ENCODE peak calls at places on chromosomes 1 and 21, in six cellular contexts. W, P, N, K, M and G are unnamed samples.

GRCh38 chr1:1132928-1133750 is 17.2 kb upstream of the C1orf159 start:
- DNase-seq in P (no peak), K (peak), M (no peak), W (peak), N (no peak), G (no peak)

GRCh38 chr21:33901421-33902288 is 13.9 kb downstream of the ATP5PO start:
- DNase-seq in N (no peak), P (no peak), W (no peak), M (no peak), K (no peak), G (peak)

GRCh38 chr1:208438262-208438661 is 194.1 kb upstream of the PLXNA2 start:
- DNase-seq in W (no peak), P (no peak), K (no peak), N (no peak), M (no peak), G (no peak)

GRCh38 chr1:44835738-44836675 is 7.0 kb downstream of the PTCH2 start:
- DNase-seq in K (peak), N (peak), W (peak), P (peak), M (peak), G (peak)

GRCh38 chr1:149915429-149916192 is 2.0 kb downstream of the SV2A start:
- DNase-seq in M (no peak), W (no peak), P (no peak), N (no peak), K (no peak), G (no peak)

GRCh38 chr1:21909787-21910503 is 27.2 kb downstream of the HSPG2 start:
- DNase-seq in M (peak), W (peak), P (no peak), K (no peak), N (no peak), G (peak)

GRCh38 chr1:64955093-64956066 is 11.0 kb downstream of the JAK1 start:
- DNase-seq in P (peak), K (peak), M (no peak), W (no peak), N (no peak), G (no peak)

GRCh38 chr1:50110656-50111055 is 1.9 kb downstream of the ELAVL4 start:
- DNase-seq in W (no peak), P (no peak), N (no peak), M (no peak), K (no peak), G (no peak)

GRCh38 chr1:227996187-227996950 is 10.4 kb upstream of the WNT3A start:
- DNase-seq in M (no peak), W (no peak), N (no peak), K (no peak), P (no peak), G (no peak)

DNA sequence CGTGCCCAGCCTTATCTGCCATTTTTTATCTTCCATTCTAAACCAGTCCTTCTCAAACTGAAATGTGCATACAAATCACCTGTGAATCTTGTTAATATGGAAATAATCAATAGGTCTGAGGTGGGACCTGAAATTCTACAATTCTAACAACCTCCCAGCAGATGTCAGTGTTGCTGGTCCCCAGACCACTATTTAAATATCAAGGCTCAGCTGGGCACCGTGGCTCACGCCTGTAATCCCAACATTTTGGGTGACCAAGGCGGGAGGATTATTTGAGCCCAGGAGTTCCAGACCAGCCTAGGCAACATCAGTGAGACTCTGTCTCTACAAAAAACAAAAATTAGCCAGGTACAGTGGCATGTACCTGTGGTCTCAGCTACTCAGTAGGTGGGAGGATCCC is 4.1 kb downstream of the UQCRHL start:
- DNase-seq in W (no peak), K (no peak), M (no peak), N (no peak), P (no peak), G (no peak)
- TF ChIP-seq CTCF in W (no peak), K (no peak), M (peak), N (no peak), P (peak), G (peak)

GRCh38 chr1:86507935-86508582 is 38.8 kb upstream of the CLCA4 start:
- DNase-seq in M (no peak), P (no peak), N (no peak), W (no peak), K (no peak), G (no peak)
- TF ChIP-seq CTCF in M (peak), P (peak), N (peak), W (peak), K (no peak), G (peak)

GRCh38 chr1:57017717-57018116 is 51.9 kb upstream of the C8B start:
- DNase-seq in M (no peak), W (no peak), P (no peak), K (no peak), N (no peak), G (no peak)
- TF ChIP-seq CTCF in M (no peak), W (no peak), P (peak), K (no peak), N (peak), G (no peak)

DNA sequence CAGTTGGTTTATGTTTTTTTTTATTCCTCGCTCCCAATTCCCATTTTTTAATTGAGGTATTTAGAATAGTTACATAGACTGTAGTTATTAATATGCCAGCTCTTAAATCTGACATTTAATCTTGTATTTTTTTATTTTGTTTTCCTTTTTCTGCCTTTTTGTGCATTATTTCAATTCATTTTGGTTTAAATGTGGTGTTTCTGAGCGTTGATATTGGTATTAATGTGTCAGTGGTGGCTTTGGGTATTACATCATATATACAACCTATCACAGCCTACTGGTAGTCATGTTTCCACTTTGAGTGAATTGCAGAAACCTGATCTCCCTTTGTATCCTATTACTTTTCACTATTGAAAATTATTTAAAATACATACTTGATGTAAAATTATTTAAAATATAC is 1027.3 kb downstream of the KCNT2 start:
- DNase-seq in W (no peak), P (no peak), K (no peak), N (no peak), M (no peak), G (no peak)
- TF ChIP-seq CTCF in W (no peak), P (no peak), K (no peak), N (peak), M (no peak), G (no peak)

DNA sequence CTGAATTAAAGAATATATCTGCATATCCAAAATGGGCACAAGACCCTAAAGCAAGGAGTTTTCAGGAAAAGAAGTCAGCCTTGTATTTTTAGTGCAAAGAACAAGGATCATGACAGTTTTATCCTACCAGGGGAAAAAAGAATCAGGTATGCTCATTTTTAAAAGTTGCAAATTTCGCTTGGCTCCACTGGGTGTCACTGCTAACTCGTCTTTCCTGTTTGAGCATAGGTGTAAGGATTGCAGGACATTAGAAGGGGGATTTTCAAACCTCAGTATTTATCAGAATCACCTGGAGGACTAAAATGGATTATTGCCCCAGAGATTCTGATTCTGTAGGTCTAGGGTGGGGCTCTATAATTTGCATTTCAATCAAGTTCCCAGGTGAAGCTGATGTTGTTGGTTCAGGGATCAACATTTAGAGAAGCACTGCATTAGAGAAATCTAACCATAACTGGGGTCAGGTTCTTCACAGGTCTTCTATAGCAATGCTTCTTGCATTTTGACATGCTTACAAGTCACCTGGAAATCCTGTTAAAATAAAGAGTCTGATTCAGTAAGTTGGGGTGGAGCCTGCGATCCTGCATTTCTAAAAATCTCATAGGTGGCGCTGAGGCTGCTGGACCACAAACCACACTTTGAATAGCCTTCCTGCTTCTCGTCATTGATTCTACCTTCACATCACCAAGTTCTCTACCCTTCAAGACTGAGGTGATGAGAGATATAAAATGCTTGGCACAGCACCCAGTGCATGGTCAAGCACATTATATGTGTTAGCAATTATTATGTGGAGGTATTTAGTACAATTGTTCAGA is 39.6 kb downstream of the NUF2 start:
- DNase-seq in M (no peak), P (no peak), N (no peak), K (no peak), W (no peak), G (no peak)
- TF ChIP-seq CTCF in M (no peak), P (no peak), N (peak), K (no peak), W (no peak), G (no peak)

GRCh38 chr1:51341876-51342496 is 11.6 kb upstream of the TTC39A start:
- DNase-seq in N (no peak), K (no peak), P (no peak), W (no peak), M (no peak), G (no peak)
- TF ChIP-seq CTCF in N (no peak), K (no peak), P (no peak), W (no peak), M (no peak), G (no peak)

GRCh38 chr1:198350456-198350855 is 190.0 kb downstream of the ATP6V1G3 start:
- DNase-seq in K (no peak), W (no peak), M (no peak), P (no peak), N (no peak), G (no peak)
- TF ChIP-seq CTCF in K (no peak), W (no peak), M (no peak), P (no peak), N (no peak), G (no peak)